ENCODE peak calls at places on chromosomes 2 and 18, in ten cellular contexts. Z, C, E, D, B, A, Q, R, V and L are unnamed samples.

GRCh38 chr2:127606594-127607398 is 39.2 kb upstream of the GPR17 start:
- DNase-seq in Z (no peak), C (peak; percentile 62), E (no peak), D (no peak), B (no peak), A (no peak), Q (no peak), R (no peak), V (no peak), L (no peak)

GRCh38 chr2:71674158-71674807 is 220.9 kb downstream of the DYSF start:
- DNase-seq in Z (no peak), C (peak; percentile 49), E (no peak), D (no peak), B (no peak), A (no peak), Q (no peak), R (no peak), V (no peak), L (no peak)

GRCh38 chr18:35045121-35045520 is 3.9 kb downstream of the MAPRE2 start:
- DNase-seq in Z (peak; percentile 63), C (no peak), E (no peak), D (peak; percentile 40), B (no peak), A (peak; percentile 33), Q (peak; percentile 85), R (no peak), V (no peak), L (no peak)

GRCh38 chr2:45458909-45459563 is 152.0 kb downstream of the SRBD1 start:
- DNase-seq in Z (peak; percentile 64), C (no peak), E (peak; percentile 54), D (no peak), B (peak; percentile 86), A (peak; percentile 75), Q (no peak), R (no peak), V (no peak), L (peak; percentile 87)

GRCh38 chr2:241865957-241866858 is 3.3 kb upstream of the RTP5 start:
- DNase-seq in Z (peak; percentile 16), C (no peak), E (no peak), D (peak; percentile 55), B (no peak), A (peak; percentile 40), Q (no peak), R (no peak), V (no peak), L (no peak)

GRCh38 chr2:64862623-64863022 is 126.6 kb upstream of the SLC1A4 start:
- DNase-seq in Z (no peak), C (no peak), E (no peak), D (no peak), B (no peak), A (no peak), Q (no peak), R (no peak), V (no peak), L (no peak)

GRCh38 chr2:148861367-148861766 is 13.7 kb upstream of the KIF5C start:
- DNase-seq in Z (no peak), C (no peak), E (no peak), D (no peak), B (no peak), A (no peak), Q (no peak), R (no peak), V (no peak), L (no peak)

GRCh38 chr2:239836021-239836765 is 188.9 kb downstream of the NDUFA10 start:
- DNase-seq in Z (no peak), C (peak; percentile 62), E (no peak), D (no peak), B (no peak), A (no peak), Q (no peak), R (peak; percentile 40), V (no peak), L (no peak)

GRCh38 chr2:156466739-156467405 is 30.7 kb downstream of the GPD2 start:
- DNase-seq in Z (peak; percentile 50), C (no peak), E (peak; percentile 59), D (no peak), B (no peak), A (peak; percentile 66), Q (peak; percentile 43), R (no peak), V (no peak), L (peak; percentile 34)

GRCh38 chr18:44848931-44849330 is 168.2 kb downstream of the SETBP1 start:
- DNase-seq in Z (no peak), C (no peak), E (no peak), D (peak; percentile 34), B (no peak), A (peak; percentile 9), Q (no peak), R (no peak), V (no peak), L (no peak)

GRCh38 chr2:211867845-211868361 is 670.7 kb downstream of the ERBB4 start:
- DNase-seq in Z (peak; percentile 61), C (no peak), E (peak; percentile 54), D (no peak), B (peak; percentile 73), A (no peak), Q (peak; percentile 0), R (no peak), V (no peak), L (peak; percentile 51)

GRCh38 chr2:143623270-143623669 is 494.1 kb downstream of the ARHGAP15 start:
- DNase-seq in Z (no peak), C (no peak), E (no peak), D (no peak), B (no peak), A (peak; percentile 38), Q (no peak), R (no peak), V (no peak), L (no peak)

GRCh38 chr18:58768293-58768974 is 96.2 kb upstream of the ZNF532 start:
- DNase-seq in Z (peak; percentile 48), C (peak; percentile 93), E (peak; percentile 48), D (peak; percentile 71), B (peak; percentile 87), A (peak; percentile 70), Q (no peak), R (peak; percentile 82), V (no peak), L (peak; percentile 93)

GRCh38 chr2:200454839-200455801 is 54.7 kb downstream of the KCTD18 start:
- DNase-seq in Z (peak; percentile 71), C (no peak), E (peak; percentile 39), D (no peak), B (peak; percentile 39), A (no peak), Q (peak; percentile 14), R (no peak), V (no peak), L (peak; percentile 55)

GRCh38 chr2:181872178-181872577 is 19.4 kb upstream of the ITPRID2 start:
- DNase-seq in Z (no peak), C (no peak), E (peak; percentile 24), D (no peak), B (no peak), A (no peak), Q (no peak), R (no peak), V (no peak), L (no peak)

DNA sequence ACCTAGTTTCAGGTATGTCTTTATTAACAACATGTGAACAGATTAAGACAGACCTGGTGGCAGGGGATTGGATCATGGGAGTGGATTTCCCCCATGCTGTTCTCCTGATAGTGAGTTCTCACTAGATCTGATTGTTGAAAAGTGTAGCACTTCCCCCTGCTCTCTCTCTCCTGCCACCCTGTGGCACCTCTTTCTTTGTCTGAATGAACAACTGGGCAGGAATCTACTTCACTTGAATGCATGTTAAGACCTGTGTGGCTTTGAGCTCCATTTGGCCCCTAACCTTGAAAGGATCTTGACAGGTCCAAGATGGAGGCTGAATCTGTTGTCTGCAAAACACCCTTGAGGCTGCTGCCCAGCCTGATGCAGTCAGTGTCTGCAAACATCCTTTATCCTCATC is 194.4 kb downstream of the RNF144A start:
- DNase-seq in Z (no peak), C (no peak), E (no peak), D (no peak), B (peak; percentile 64), A (no peak), Q (no peak), R (no peak), V (no peak), L (peak; percentile 32)
- TF ChIP-seq CTCF in Z (no peak), C (no peak), E (peak; percentile 9), D (peak; percentile 42), B (peak; percentile 9), A (no peak), Q (peak; percentile 8), R (peak; percentile 16), V (peak; percentile 8), L (peak; percentile 8)

GRCh38 chr2:122003196-122003595 is 247.7 kb downstream of the TSN start:
- DNase-seq in Z (no peak), C (no peak), E (no peak), D (no peak), B (no peak), A (no peak), Q (no peak), R (no peak), V (no peak), L (no peak)

GRCh38 chr2:121999273-121999672 is 243.8 kb downstream of the TSN start:
- DNase-seq in Z (peak; percentile 63), C (no peak), E (peak; percentile 39), D (peak; percentile 62), B (peak; percentile 12), A (peak; percentile 65), Q (no peak), R (no peak), V (no peak), L (peak; percentile 1)

GRCh38 chr2:122001441-122001874 is 246.0 kb downstream of the TSN start:
- DNase-seq in Z (no peak), C (no peak), E (no peak), D (no peak), B (no peak), A (no peak), Q (no peak), R (no peak), V (no peak), L (no peak)

GRCh38 chr2:122000556-122001340 is 245.3 kb downstream of the TSN start:
- DNase-seq in Z (no peak), C (no peak), E (no peak), D (no peak), B (no peak), A (no peak), Q (no peak), R (no peak), V (no peak), L (no peak)
- H3K4me3 ChIP-seq in Z (no peak overlapping the region), C (no peak overlapping the region), E (no peak overlapping the region), D (no peak overlapping the region), B (no peak overlapping the region), A (no peak overlapping the region), Q (no peak overlapping the region), R (no peak overlapping the region), V (no peak overlapping the region), L (no peak overlapping the region)

DNA sequence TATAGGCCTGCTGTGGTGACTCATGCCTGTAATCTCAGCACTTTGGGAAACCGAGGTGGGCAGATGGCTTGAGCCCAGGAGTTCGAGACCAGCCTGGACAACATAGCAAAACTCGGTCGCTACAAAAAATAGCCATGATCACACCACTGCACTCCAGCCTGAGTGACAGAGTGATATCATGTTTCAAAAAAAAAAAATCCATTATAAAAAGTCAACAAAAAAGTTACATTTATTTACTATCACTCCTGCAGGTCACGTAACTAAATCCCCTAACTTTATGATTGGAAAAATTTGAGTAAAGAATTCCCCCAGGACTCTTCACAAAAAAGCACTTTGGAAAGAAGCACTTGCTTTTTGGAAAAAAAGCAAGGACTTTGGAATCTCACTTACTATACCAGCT is 46.4 kb upstream of the AGPS start:
- DNase-seq in Z (no peak), C (no peak), E (no peak), D (no peak), B (no peak), A (no peak), Q (no peak), R (no peak), V (no peak), L (no peak)
- TF ChIP-seq CTCF in Z (no peak), C (no peak), E (no peak), D (no peak), B (no peak), A (no peak), Q (no peak), R (no peak), V (no peak), L (no peak)

GRCh38 chr2:112259509-112260294 is 4.9 kb upstream of the ZC3H8 start:
- DNase-seq in Z (peak; percentile 76), C (peak; percentile 92), E (peak; percentile 74), D (peak; percentile 65), B (peak; percentile 69), A (peak; percentile 89), Q (peak; percentile 70), R (peak; percentile 89), V (no peak), L (peak; percentile 81)
- H3K4me3 ChIP-seq in Z (no peak overlapping the region), C (no peak overlapping the region), E (no peak overlapping the region), D (peak overlapping the region; percentile 23), B (no peak overlapping the region), A (no peak overlapping the region), Q (no peak overlapping the region), R (peak overlapping the region; percentile 4), V (no peak overlapping the region), L (no peak overlapping the region)